ENCODE peak calls at places on chromosomes 11 and 22, in nine cellular contexts. U is lung, Y is cardiac muscle cell, O is breast epithelium, N is pancreas, R is H9, H is mucosa of descending colon, X is upper lobe of right lung, M is astrocyte. S is an unnamed sample. For H3K9me3, the result is how much of the 10 kb centered on the place peaks cover.

GRCh38 chr11:46737699-46738098 is 18.7 kb downstream of the F2 start:
- DNase-seq in U (no peak), Y (no peak), O (no peak), N (no peak), R (no peak), H (no peak), X (no peak), M (no peak), S (no peak)

GRCh38 chr11:6196396-6196795 is 2.6 kb upstream of the OR52W1 start:
- DNase-seq in U (no peak), Y (no peak), O (no peak), N (no peak), R (no peak), H (no peak), X (no peak), M (no peak), S (no peak)

GRCh38 chr11:76380161-76380976 is 563 bp downstream of the THAP12 start:
- DNase-seq in U (no peak), Y (peak), O (no peak), N (no peak), R (peak), H (no peak), X (peak), M (no peak), S (no peak)

GRCh38 chr11:43868852-43869567 is 11.6 kb upstream of the ALKBH3 start:
- DNase-seq in U (no peak), Y (peak), O (no peak), N (no peak), R (no peak), H (no peak), X (no peak), M (peak), S (no peak)

GRCh38 chr22:39683639-39684038 is 113.1 kb downstream of the CACNA1I start:
- DNase-seq in U (no peak), Y (no peak), O (no peak), N (no peak), R (no peak), H (no peak), X (no peak), M (no peak), S (no peak)

GRCh38 chr11:86952933-86953637 is 2.1 kb downstream of the FZD4 start:
- DNase-seq in U (no peak), Y (peak), O (no peak), N (no peak), R (no peak), H (no peak), X (no peak), M (peak), S (no peak)

GRCh38 chr11:35554491-35555237 is 29.2 kb upstream of the PAMR1 start:
- DNase-seq in U (no peak), Y (peak), O (no peak), N (no peak), R (no peak), H (no peak), X (no peak), M (no peak), S (no peak)

GRCh38 chr11:73152861-73153483 is 10.9 kb upstream of the FCHSD2 start:
- DNase-seq in U (no peak), Y (no peak), O (no peak), N (no peak), R (peak), H (peak), X (no peak), M (no peak), S (no peak)

GRCh38 chr11:117182551-117182935 is 4.0 kb downstream of the SIDT2 start:
- DNase-seq in U (no peak), Y (no peak), O (peak), N (no peak), R (no peak), H (no peak), X (no peak), M (no peak), S (no peak)

GRCh38 chr11:124886476-124886875 is 11.2 kb downstream of the ROBO4 start:
- DNase-seq in U (no peak), Y (no peak), O (no peak), N (no peak), R (peak), H (no peak), X (no peak), M (no peak), S (no peak)

GRCh38 chr11:59680287-59681154 is 11.7 kb upstream of the PATL1 start:
- DNase-seq in U (peak), Y (peak), O (no peak), N (peak), R (peak), H (peak), X (peak), M (peak), S (peak)

GRCh38 chr11:12772324-12772723 is 98.1 kb downstream of the TEAD1 start:
- DNase-seq in U (no peak), Y (no peak), O (no peak), N (no peak), R (no peak), H (no peak), X (no peak), M (no peak), S (no peak)

GRCh38 chr11:82701847-82702520 is 31.7 kb downstream of the FAM181B start:
- DNase-seq in U (no peak), Y (peak), O (no peak), N (no peak), R (peak), H (no peak), X (no peak), M (no peak), S (no peak)

GRCh38 chr11:134578807-134579708 is 167.0 kb upstream of the B3GAT1 start:
- DNase-seq in U (peak), Y (no peak), O (peak), N (no peak), R (no peak), H (peak), X (no peak), M (no peak), S (no peak)

GRCh38 chr11:20669833-20670684 is 673 bp downstream of the NELL1 start:
- DNase-seq in U (no peak), Y (peak), O (no peak), N (no peak), R (peak), H (no peak), X (no peak), M (no peak), S (no peak)

DNA sequence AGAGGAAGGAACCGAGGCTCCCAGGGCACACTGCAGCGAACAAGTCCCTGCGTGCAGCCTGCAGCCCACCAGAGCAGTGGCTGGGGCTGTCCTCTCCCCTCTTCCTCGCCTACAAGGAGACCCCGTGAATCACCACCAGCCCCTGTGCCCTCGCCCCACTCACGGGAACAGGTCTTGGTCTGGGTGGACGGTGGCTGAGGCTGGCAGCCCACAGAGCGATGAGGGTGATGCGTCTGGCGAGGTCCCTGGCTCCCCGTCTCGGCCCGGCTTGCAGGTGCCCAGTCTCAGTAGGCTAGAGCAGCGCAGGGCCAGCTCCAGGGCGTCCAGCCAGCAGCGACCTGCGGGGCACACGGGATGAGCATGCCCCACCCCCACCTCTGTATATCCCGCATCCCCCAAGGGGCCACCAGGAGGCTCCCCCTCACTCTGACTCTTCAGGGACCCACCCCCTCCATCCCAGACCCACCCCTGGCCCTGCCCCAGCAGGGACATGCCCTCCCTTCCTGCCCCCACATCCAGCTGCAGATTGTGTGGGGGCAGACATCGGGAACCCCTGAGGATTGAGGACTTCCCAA is 50.5 kb upstream of the CARS1 start:
- DNase-seq in U (no peak), Y (no peak), O (peak), N (no peak), R (peak), H (no peak), X (peak), M (no peak), S (no peak)
- TF ChIP-seq CTCF in U (no peak), Y (no peak), O (no peak), N (no peak), R (no peak), H (no peak), X (no peak), M (no peak), S (no peak)

GRCh38 chr22:49866646-49867045 is 13.0 kb downstream of the ZBED4 start:
- DNase-seq in U (no peak), Y (no peak), O (no peak), N (no peak), R (no peak), H (no peak), X (no peak), M (no peak), S (no peak)
- H3K9me3 ChIP-seq in U (under half), Y (under half), O (under half), N (under half), R (under half), H (under half), X (under half), M (under half), S (under half)

GRCh38 chr11:111785886-111786412 is 19.8 kb upstream of the PPP2R1B start:
- DNase-seq in U (no peak), Y (no peak), O (no peak), N (no peak), R (no peak), H (no peak), X (no peak), M (no peak), S (no peak)
- TF ChIP-seq CTCF in U (no peak), Y (no peak), O (no peak), N (no peak), R (no peak), H (no peak), X (no peak), M (no peak), S (no peak)

DNA sequence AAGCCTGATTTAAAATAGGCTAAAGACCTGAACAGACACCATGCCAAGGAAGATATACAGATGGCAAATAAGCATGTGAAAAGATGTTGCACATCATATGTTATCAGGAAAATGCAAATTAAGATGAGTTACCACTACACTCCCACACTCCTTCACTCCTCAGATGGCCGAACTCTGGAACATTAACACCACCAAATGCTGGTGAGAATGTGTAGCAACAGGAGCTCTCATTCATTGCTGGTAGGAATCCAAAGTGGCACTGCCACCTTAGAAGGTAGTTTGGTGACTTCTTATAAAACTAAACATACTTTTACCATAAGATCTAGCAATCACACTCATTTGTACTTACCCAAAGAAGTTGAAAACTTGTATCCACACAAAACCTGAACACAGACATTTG is 2047.3 kb downstream of the LRRC4C start:
- DNase-seq in U (no peak), Y (no peak), O (no peak), N (no peak), R (no peak), H (no peak), X (no peak), M (no peak), S (no peak)
- H3K9me3 ChIP-seq in U (under half), Y (under half), O (under half), N (under half), R (under half), H (under half), X (under half), M (under half), S (under half)

GRCh38 chr11:27837895-27838563 is 137.8 kb upstream of the BDNF start:
- DNase-seq in U (no peak), Y (no peak), O (no peak), N (no peak), R (no peak), H (no peak), X (no peak), M (no peak), S (no peak)

GRCh38 chr11:27842290-27842689 is 142.0 kb upstream of the BDNF start:
- DNase-seq in U (no peak), Y (no peak), O (no peak), N (no peak), R (no peak), H (no peak), X (no peak), M (no peak), S (no peak)

GRCh38 chr11:27838674-27839073 is 138.4 kb upstream of the BDNF start:
- DNase-seq in U (no peak), Y (no peak), O (no peak), N (no peak), R (no peak), H (no peak), X (no peak), M (no peak), S (no peak)

GRCh38 chr11:27839226-27839913 is 139.1 kb upstream of the BDNF start:
- DNase-seq in U (no peak), Y (peak), O (no peak), N (no peak), R (no peak), H (no peak), X (no peak), M (peak), S (no peak)
- TF ChIP-seq CTCF in U (no peak), Y (peak), O (no peak), N (peak), R (peak), H (no peak), X (peak), M (peak), S (peak)